ENCODE peak calls at places on chromosomes 3 and 15, in nine cellular contexts. F, Y, G, S, T, R, Z, C and N are unnamed samples.
A peak's percentile ranks its signal among the peaks of the same experiment; 100 is the strongest.

GRCh38 chr3:133237380-133237779 is 162.5 kb upstream of the BFSP2 start:
- DNase-seq in F (no peak), Y (no peak), G (no peak), S (no peak), T (no peak), R (no peak), Z (no peak), C (no peak), N (no peak)

GRCh38 chr15:39629376-39629775 is 48.5 kb downstream of the THBS1 start:
- DNase-seq in F (no peak), Y (no peak), G (peak; percentile 23), S (peak; percentile 57), T (no peak), R (no peak), Z (peak; percentile 48), C (no peak), N (peak; percentile 24)

GRCh38 chr3:138197058-138197457 is 10.0 kb downstream of the ARMC8 start:
- DNase-seq in F (no peak), Y (peak; percentile 52), G (peak; percentile 54), S (no peak), T (no peak), R (no peak), Z (no peak), C (no peak), N (no peak)

GRCh38 chr3:192317564-192317963 is 409.8 kb downstream of the FGF12 start:
- DNase-seq in F (no peak), Y (no peak), G (no peak), S (no peak), T (no peak), R (no peak), Z (no peak), C (no peak), N (no peak)

GRCh38 chr3:115691964-115692363 is 68.7 kb downstream of the GAP43 start:
- DNase-seq in F (no peak), Y (no peak), G (no peak), S (no peak), T (no peak), R (no peak), Z (no peak), C (no peak), N (no peak)

GRCh38 chr3:183265157-183265642 is 12.1 kb downstream of the B3GNT5 start:
- DNase-seq in F (no peak), Y (peak; percentile 60), G (no peak), S (peak; percentile 62), T (peak; percentile 32), R (peak; percentile 28), Z (no peak), C (peak; percentile 31), N (no peak)

GRCh38 chr3:121111914-121112612 is 204.1 kb downstream of the STXBP5L start:
- DNase-seq in F (no peak), Y (no peak), G (peak; percentile 10), S (no peak), T (no peak), R (no peak), Z (no peak), C (no peak), N (no peak)

GRCh38 chr15:81869161-81869928 is 176.5 kb downstream of the MEX3B start:
- DNase-seq in F (no peak), Y (no peak), G (no peak), S (no peak), T (no peak), R (no peak), Z (no peak), C (no peak), N (no peak)

GRCh38 chr3:188270423-188270972 is 116.5 kb downstream of the LPP start:
- DNase-seq in F (peak; percentile 77), Y (peak; percentile 95), G (peak; percentile 64), S (no peak), T (no peak), R (peak; percentile 59), Z (no peak), C (no peak), N (no peak)

GRCh38 chr3:77707271-77707670 is 667.4 kb downstream of the ROBO2 start:
- DNase-seq in F (no peak), Y (peak; percentile 64), G (no peak), S (no peak), T (no peak), R (no peak), Z (no peak), C (no peak), N (no peak)

GRCh38 chr3:50169858-50170257 is 14.7 kb downstream of the SEMA3F start:
- DNase-seq in F (no peak), Y (no peak), G (no peak), S (no peak), T (no peak), R (no peak), Z (no peak), C (no peak), N (no peak)

GRCh38 chr3:35200056-35200455 is 439.3 kb upstream of the ARPP21 start:
- DNase-seq in F (no peak), Y (no peak), G (no peak), S (no peak), T (no peak), R (no peak), Z (no peak), C (no peak), N (no peak)

GRCh38 chr3:123757281-123757940 is 126.7 kb downstream of the MYLK start:
- DNase-seq in F (peak; percentile 74), Y (no peak), G (no peak), S (no peak), T (peak; percentile 59), R (no peak), Z (peak; percentile 59), C (peak; percentile 48), N (no peak)

GRCh38 chr3:42957573-42957972 is 21.5 kb upstream of the GASK1A start:
- DNase-seq in F (no peak), Y (no peak), G (no peak), S (no peak), T (no peak), R (no peak), Z (no peak), C (no peak), N (no peak)

GRCh38 chr3:134376385-134376765 is 2.1 kb upstream of the AMOTL2 start:
- DNase-seq in F (no peak), Y (no peak), G (no peak), S (no peak), T (no peak), R (no peak), Z (peak; percentile 19), C (no peak), N (no peak)

GRCh38 chr3:126900859-126901540 is 81.9 kb upstream of the PLXNA1 start:
- DNase-seq in F (no peak), Y (no peak), G (no peak), S (no peak), T (no peak), R (no peak), Z (no peak), C (no peak), N (no peak)

GRCh38 chr3:69740103-69741021 is 1.1 kb downstream of the MITF start:
- DNase-seq in F (peak; percentile 28), Y (no peak), G (peak; percentile 77), S (peak; percentile 56), T (no peak), R (peak; percentile 62), Z (peak; percentile 76), C (peak; percentile 47), N (no peak)

GRCh38 chr3:195259146-195259563 is 11.8 kb downstream of the XXYLT1 start:
- DNase-seq in F (no peak), Y (peak; percentile 60), G (no peak), S (no peak), T (no peak), R (no peak), Z (no peak), C (no peak), N (no peak)

GRCh38 chr15:40454904-40455391 is 14.2 kb downstream of the BAHD1 start:
- DNase-seq in F (no peak), Y (peak; percentile 38), G (peak; percentile 52), S (no peak), T (no peak), R (no peak), Z (no peak), C (no peak), N (no peak)

GRCh38 chr3:148158210-148158609 is 539.5 kb upstream of the AGTR1 start:
- DNase-seq in F (no peak), Y (peak; percentile 83), G (no peak), S (no peak), T (no peak), R (no peak), Z (no peak), C (no peak), N (no peak)

GRCh38 chr3:148162132-148162531 is 535.6 kb upstream of the AGTR1 start:
- DNase-seq in F (no peak), Y (no peak), G (no peak), S (no peak), T (no peak), R (no peak), Z (no peak), C (no peak), N (no peak)
- H3K27ac ChIP-seq in F (no peak overlapping the region), Y (no peak overlapping the region), G (no peak overlapping the region), S (no peak overlapping the region), T (no peak overlapping the region), R (no peak overlapping the region), Z (no peak overlapping the region), C (no peak overlapping the region), N (no peak overlapping the region)

DNA sequence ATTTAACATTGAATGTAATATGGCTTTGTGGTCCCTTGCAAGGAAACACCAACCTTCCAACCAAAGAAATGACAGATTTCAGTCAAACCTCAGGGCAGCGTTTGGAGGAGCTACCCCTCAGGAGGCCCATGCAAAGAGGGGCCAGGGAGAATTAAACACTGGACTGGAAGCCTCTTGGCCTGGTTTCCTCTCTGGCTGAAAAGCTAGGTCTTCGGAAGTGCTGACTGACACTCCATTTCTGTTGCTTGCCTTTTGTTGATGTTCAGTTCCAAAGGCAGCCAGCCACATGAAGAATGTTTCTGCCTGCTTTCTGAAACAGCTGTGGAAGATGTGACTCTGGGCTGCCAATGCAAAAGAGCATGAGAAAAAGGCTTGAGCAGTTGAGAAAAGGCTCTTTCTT is 296.1 kb downstream of the RPLP1 start:
- DNase-seq in F (no peak), Y (peak; percentile 14), G (peak; percentile 23), S (no peak), T (no peak), R (no peak), Z (no peak), C (no peak), N (no peak)
- H3K27me3 ChIP-seq in F (no peaks in the 10 kb centered on the region), Y (peaks cover 3% of the 10 kb centered on the region), G (no peaks in the 10 kb centered on the region), S (no peaks in the 10 kb centered on the region), T (peaks cover 73% of the 10 kb centered on the region), R (no peaks in the 10 kb centered on the region), Z (no peaks in the 10 kb centered on the region), C (no peaks in the 10 kb centered on the region), N (no peaks in the 10 kb centered on the region)

GRCh38 chr3:196711838-196712513 is at the start of the genes CEP19 and PIGX:
- DNase-seq in F (peak; percentile 67), Y (peak; percentile 81), G (peak; percentile 93), S (peak; percentile 92), T (peak; percentile 84), R (peak; percentile 75), Z (peak; percentile 89), C (peak; percentile 68), N (peak; percentile 80)
- TF ChIP-seq CTCF in F (peak; percentile 39), Y (no peak), G (no peak), S (no peak), T (peak; percentile 38), R (peak; percentile 19), Z (no peak), C (peak; percentile 33), N (no peak)

DNA sequence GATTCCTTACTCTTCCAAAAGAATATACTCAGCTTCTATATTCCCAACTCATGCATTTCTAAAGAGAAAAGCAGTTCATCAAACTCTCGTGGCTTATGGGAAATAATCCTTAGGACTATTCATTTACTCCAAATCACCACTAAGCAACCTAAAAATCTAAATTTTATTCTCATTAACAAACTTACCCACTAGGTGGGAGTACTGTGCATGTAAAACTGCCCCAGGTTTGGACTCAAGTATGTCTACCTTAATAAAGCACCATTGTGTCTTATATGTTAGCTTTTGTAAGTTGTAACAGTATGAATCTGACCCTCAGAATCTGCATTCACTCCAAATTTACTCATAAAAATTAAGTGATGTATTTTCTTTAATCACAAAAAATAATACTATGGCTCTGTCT is 25.3 kb downstream of the RAD18 start:
- DNase-seq in F (no peak), Y (peak; percentile 42), G (peak; percentile 16), S (no peak), T (no peak), R (no peak), Z (no peak), C (no peak), N (no peak)
- H3K27ac ChIP-seq in F (no peak overlapping the region), Y (peak overlapping the region; percentile 69), G (no peak overlapping the region), S (no peak overlapping the region), T (peak overlapping the region; percentile 61), R (no peak overlapping the region), Z (no peak overlapping the region), C (no peak overlapping the region), N (no peak overlapping the region)